ENCODE peak calls at places on chromosomes 6 and 20, in nine cellular contexts. K is heart left ventricle; Q is fibroblast of lung; I is adrenal gland; Y is adipocyte; W is cardiac muscle cell; R is naive thymus-derived CD4-positive, alpha-beta T cell; P is small intestine; M is astrocyte. A is an unnamed sample. For H3K4me1, the result is how much of the 10 kb centered on the place peaks cover.

GRCh38 chr20:40293740-40294139 is 395.3 kb downstream of the MAFB start:
- DNase-seq in K (peak), Q (peak), I (no peak), Y (no peak), W (peak), R (no peak), P (no peak), M (no peak), A (no peak)

GRCh38 chr20:39190666-39191570 is 228.8 kb downstream of the DHX35 start:
- DNase-seq in K (no peak), Q (no peak), I (no peak), Y (no peak), W (no peak), R (no peak), P (no peak), M (peak), A (no peak)

GRCh38 chr6:152301021-152301805 is 335.9 kb downstream of the SYNE1 start:
- DNase-seq in K (no peak), Q (peak), I (no peak), Y (peak), W (no peak), R (no peak), P (peak), M (no peak), A (no peak)

GRCh38 chr20:51528263-51529026 is 14.1 kb downstream of the NFATC2 start:
- DNase-seq in K (no peak), Q (no peak), I (no peak), Y (no peak), W (no peak), R (peak), P (no peak), M (no peak), A (peak)

GRCh38 chr20:25478889-25479568 is 71.6 kb downstream of the GINS1 start:
- DNase-seq in K (no peak), Q (no peak), I (no peak), Y (no peak), W (no peak), R (no peak), P (no peak), M (no peak), A (no peak)

GRCh38 chr6:56949261-56949660 is 5.6 kb upstream of the BEND6 start:
- DNase-seq in K (no peak), Q (peak), I (no peak), Y (peak), W (peak), R (no peak), P (no peak), M (no peak), A (no peak)

GRCh38 chr6:166786704-166787293 is 159.7 kb upstream of the RPS6KA2 start:
- DNase-seq in K (no peak), Q (peak), I (peak), Y (peak), W (peak), R (peak), P (peak), M (peak), A (no peak)

GRCh38 chr6:111361648-111362047 is 121.4 kb downstream of the REV3L start:
- DNase-seq in K (peak), Q (peak), I (peak), Y (peak), W (peak), R (no peak), P (peak), M (no peak), A (no peak)

GRCh38 chr6:2480267-2480966 is 235.0 kb upstream of the GMDS start:
- DNase-seq in K (peak), Q (no peak), I (no peak), Y (no peak), W (peak), R (no peak), P (no peak), M (no peak), A (no peak)

GRCh38 chr20:9594284-9594875 is 80.0 kb downstream of the LAMP5 start:
- DNase-seq in K (no peak), Q (no peak), I (no peak), Y (no peak), W (no peak), R (no peak), P (peak), M (peak), A (no peak)

GRCh38 chr6:19759117-19759880 is 77.9 kb upstream of the ID4 start:
- DNase-seq in K (no peak), Q (peak), I (no peak), Y (peak), W (peak), R (no peak), P (no peak), M (peak), A (no peak)

GRCh38 chr20:36238760-36239159 is 2.5 kb downstream of the AAR2 start:
- DNase-seq in K (no peak), Q (no peak), I (no peak), Y (peak), W (no peak), R (no peak), P (no peak), M (no peak), A (no peak)

GRCh38 chr6:45607818-45608217 is 230.1 kb upstream of the SUPT3H start:
- DNase-seq in K (no peak), Q (peak), I (no peak), Y (no peak), W (peak), R (no peak), P (peak), M (peak), A (no peak)

DNA sequence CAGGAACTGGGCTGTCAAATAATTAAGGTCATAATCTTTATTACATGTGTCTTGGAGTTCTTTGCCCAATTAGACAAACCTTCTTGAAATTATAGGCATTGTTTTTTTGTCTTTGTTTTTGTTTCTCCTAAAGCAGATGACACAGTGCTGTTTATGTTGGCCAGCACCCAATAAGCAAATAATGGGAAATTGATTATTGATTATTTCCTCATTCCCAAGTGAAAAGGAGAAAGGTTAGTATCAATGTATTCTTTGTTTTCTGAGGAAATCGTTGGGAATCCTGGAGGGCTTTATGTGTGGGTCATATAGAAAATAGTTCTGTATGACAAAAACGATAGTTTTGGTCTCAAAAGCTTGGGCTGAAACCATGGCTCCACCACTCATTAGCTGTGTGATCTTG is 4.5 kb upstream of the CYP24A1 start:
- DNase-seq in K (no peak), Q (no peak), I (no peak), Y (no peak), W (no peak), R (no peak), P (no peak), M (no peak), A (no peak)
- H3K4me1 ChIP-seq in K (under half), Q (under half), I (under half), Y (under half), W (under half), R (under half), P (under half), M (under half), A (under half)

GRCh38 chr6:159988983-159989454 is 20.1 kb downstream of the IGF2R start:
- DNase-seq in K (no peak), Q (no peak), I (no peak), Y (no peak), W (peak), R (no peak), P (no peak), M (peak), A (no peak)
- H3K4me1 ChIP-seq in K (under half), Q (under half), I (under half), Y (under half), W (under half), R (under half), P (under half), M (under half), A (under half)

GRCh38 chr20:60931691-60932090 is 320.4 kb upstream of the CDH4 start:
- DNase-seq in K (no peak), Q (no peak), I (no peak), Y (no peak), W (no peak), R (no peak), P (no peak), M (no peak), A (no peak)

GRCh38 chr20:60930023-60930790 is 321.9 kb upstream of the CDH4 start:
- DNase-seq in K (no peak), Q (no peak), I (no peak), Y (no peak), W (no peak), R (no peak), P (no peak), M (no peak), A (no peak)

GRCh38 chr20:60926831-60927230 is 325.2 kb upstream of the CDH4 start:
- DNase-seq in K (no peak), Q (no peak), I (no peak), Y (no peak), W (no peak), R (no peak), P (no peak), M (no peak), A (no peak)

DNA sequence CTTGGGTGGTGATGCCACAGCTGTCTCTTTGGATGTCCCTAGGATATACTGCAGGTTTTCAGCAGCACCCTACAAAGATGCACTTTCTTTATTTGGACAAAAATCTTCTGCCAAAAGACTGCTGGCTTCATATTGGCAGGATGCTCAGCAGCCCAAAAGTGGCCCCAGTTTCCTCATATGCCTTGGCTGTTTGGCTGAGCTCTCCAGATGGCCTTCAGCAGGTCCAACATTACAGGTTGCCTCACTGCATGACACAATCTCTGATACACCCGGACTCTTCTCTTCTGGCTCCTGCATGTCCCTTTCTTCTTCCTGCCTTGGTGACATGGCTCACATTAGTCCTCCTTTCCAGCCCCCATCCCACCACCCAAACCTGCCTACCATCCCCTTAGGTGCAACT is 323.7 kb upstream of the CDH4 start:
- DNase-seq in K (no peak), Q (no peak), I (no peak), Y (no peak), W (no peak), R (no peak), P (no peak), M (no peak), A (no peak)
- H3K4me1 ChIP-seq in K (under half), Q (under half), I (under half), Y (under half), W (under half), R (under half), P (under half), M (under half), A (under half)

GRCh38 chr6:43801489-43802181 is 31.6 kb downstream of the VEGFA start:
- DNase-seq in K (no peak), Q (no peak), I (no peak), Y (no peak), W (no peak), R (no peak), P (no peak), M (no peak), A (no peak)

GRCh38 chr6:43804550-43805223 is 34.7 kb downstream of the VEGFA start:
- DNase-seq in K (no peak), Q (no peak), I (no peak), Y (no peak), W (no peak), R (no peak), P (peak), M (no peak), A (no peak)

GRCh38 chr6:43803783-43804549 is 34.0 kb downstream of the VEGFA start:
- DNase-seq in K (no peak), Q (no peak), I (no peak), Y (peak), W (peak), R (no peak), P (peak), M (peak), A (no peak)

GRCh38 chr6:43800746-43801488 is 30.9 kb downstream of the VEGFA start:
- DNase-seq in K (no peak), Q (no peak), I (no peak), Y (no peak), W (no peak), R (no peak), P (no peak), M (no peak), A (no peak)

GRCh38 chr6:43803055-43803782 is 33.2 kb downstream of the VEGFA start:
- DNase-seq in K (no peak), Q (peak), I (no peak), Y (peak), W (peak), R (no peak), P (no peak), M (no peak), A (no peak)
- H3K4me1 ChIP-seq in K (under half), Q (under half), I (under half), Y (half or more), W (under half), R (under half), P (under half), M (under half), A (under half)

DNA sequence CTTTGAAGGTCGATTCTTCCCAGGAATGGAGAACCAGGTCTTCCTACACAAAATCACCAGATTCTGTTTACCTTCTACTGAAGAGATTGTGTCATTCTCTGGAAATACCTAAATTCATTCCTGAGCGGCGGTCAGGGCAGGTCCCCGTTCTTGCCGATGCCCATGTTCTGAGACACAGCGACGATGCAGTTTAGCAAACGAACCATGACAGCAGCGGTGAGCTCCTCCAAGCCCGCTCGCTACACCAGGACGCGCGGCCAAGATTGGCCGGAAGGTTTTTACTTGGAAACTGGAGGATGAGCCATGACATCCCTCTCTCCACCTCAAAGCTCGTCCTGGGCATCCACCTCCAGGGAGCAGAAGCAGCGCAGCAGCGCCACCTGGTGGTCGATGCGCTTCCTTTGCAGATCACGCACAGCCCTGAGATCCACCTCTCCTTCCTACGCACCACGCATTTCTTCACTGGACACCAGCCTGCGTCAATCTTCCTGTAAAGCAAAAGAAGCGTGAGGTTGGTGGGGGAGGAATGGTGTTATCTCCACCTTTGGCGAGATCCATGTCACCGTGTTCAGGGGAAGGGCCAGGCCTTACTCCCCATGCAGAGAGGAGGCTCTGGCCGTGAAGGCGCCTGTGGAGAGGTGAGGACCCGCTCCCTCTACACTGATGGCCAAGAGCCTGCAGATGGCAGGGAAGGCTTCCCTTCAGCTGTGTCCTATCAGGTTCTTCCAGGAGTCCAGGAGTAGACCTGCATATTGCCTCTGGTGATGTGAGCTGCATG is 9.9 kb upstream of the HLA-B start:
- DNase-seq in K (peak), Q (peak), I (peak), Y (peak), W (peak), R (peak), P (peak), M (peak), A (peak)
- H3K4me1 ChIP-seq in K (under half), Q (under half), I (under half), Y (under half), W (under half), R (under half), P (under half), M (under half), A (under half)

DNA sequence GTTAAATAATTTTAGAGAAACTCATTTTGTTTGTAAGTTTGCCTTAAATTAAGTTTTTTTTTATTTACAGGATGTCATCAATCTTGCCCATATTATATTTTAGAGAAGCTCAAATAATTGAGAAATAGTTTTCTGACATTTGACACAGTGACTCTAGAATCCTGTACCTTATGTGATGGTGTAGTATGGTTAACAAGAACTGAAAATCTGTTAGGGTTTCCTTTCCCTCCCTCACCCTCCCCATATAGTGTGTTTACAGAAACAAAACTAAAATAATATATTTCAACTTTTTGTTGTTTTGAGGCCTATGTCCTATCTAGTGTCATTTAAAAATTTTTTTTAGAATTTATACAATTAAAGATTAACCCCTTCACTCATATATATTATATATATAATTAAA is 91.8 kb downstream of the SESN1 start:
- DNase-seq in K (no peak), Q (no peak), I (no peak), Y (no peak), W (no peak), R (no peak), P (no peak), M (no peak), A (no peak)
- H3K4me1 ChIP-seq in K (half or more), Q (under half), I (under half), Y (half or more), W (under half), R (under half), P (under half), M (under half), A (under half)

DNA sequence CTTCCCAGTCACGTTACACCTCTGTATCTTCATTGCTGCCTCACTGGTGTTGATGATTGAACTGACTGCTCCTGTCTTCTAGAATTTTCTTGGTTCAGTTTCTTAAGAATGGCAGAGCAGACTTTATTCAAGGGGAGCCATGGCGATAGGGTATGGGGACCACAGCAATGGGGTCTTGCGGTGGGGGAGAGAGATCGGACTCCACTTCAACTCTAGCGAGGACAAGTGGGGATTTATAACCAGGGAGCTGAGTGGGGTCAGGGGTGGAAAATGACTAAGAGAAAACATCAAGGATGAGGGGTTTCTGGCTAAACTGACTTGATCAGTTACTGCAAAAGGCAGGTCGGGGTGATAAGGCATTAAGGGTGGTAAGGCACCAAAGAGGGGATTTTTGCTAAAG is 156.4 kb downstream of the CD83 start:
- DNase-seq in K (no peak), Q (no peak), I (no peak), Y (no peak), W (no peak), R (no peak), P (no peak), M (no peak), A (no peak)
- H3K4me1 ChIP-seq in K (under half), Q (under half), I (under half), Y (under half), W (under half), R (half or more), P (under half), M (under half), A (under half)